ENCODE peak calls at places on chromosomes 1 and 21, in nine cellular contexts. U, N, O, X, P, H, K, E and Z are unnamed samples.

GRCh38 chr1:89130716-89131115 is 4.8 kb upstream of the GBP2 start:
- DNase-seq in U (no peak), O (no peak), N (no peak), X (no peak), H (no peak), P (no peak), E (no peak), K (no peak), Z (no peak)

GRCh38 chr1:43271186-43272118 is 1.7 kb downstream of the TMEM125 start:
- DNase-seq in O (no peak), K (peak), X (peak), P (peak), U (no peak), H (no peak), E (no peak), N (no peak), Z (no peak)

GRCh38 chr1:236759252-236759859 is 35.7 kb upstream of the MTR start:
- DNase-seq in E (peak), X (peak), P (no peak), H (no peak), O (peak), K (no peak), N (peak), U (no peak), Z (peak)

GRCh38 chr1:175893192-175893591 is 149.8 kb upstream of the TNR start:
- DNase-seq in H (no peak), O (no peak), K (no peak), U (no peak), N (no peak), X (no peak), P (no peak), E (no peak), Z (no peak)

GRCh38 chr1:198605880-198606458 is 32.9 kb upstream of the PTPRC start:
- DNase-seq in X (no peak), H (no peak), O (no peak), N (no peak), E (no peak), U (no peak), P (no peak), K (peak), Z (no peak)

GRCh38 chr1:47432071-47433036 is 5.5 kb upstream of the FOXD2 start:
- DNase-seq in U (peak), H (no peak), N (peak), X (peak), O (peak), K (peak), P (peak), E (no peak), Z (peak)

GRCh38 chr1:223718850-223719249 is 6.5 kb downstream of the CAPN2 start:
- DNase-seq in K (no peak), E (no peak), U (no peak), X (no peak), P (no peak), N (peak), H (no peak), O (no peak), Z (no peak)

GRCh38 chr21:29257701-29258100 is 41.0 kb upstream of the BACH1 start:
- DNase-seq in P (no peak), H (no peak), K (no peak), X (no peak), N (no peak), O (no peak), E (no peak), U (no peak), Z (peak)

GRCh38 chr1:31368611-31369107 is 4.2 kb downstream of the FABP3 start:
- DNase-seq in X (no peak), U (no peak), H (no peak), P (no peak), E (no peak), K (no peak), O (no peak), N (no peak), Z (no peak)

GRCh38 chr1:26787381-26787705 is 407 bp upstream of the PIGV start:
- DNase-seq in P (no peak), U (no peak), O (no peak), X (peak), E (no peak), N (no peak), H (no peak), K (peak), Z (no peak)

GRCh38 chr1:1118011-1118892 is 2.4 kb upstream of the C1orf159 start:
- DNase-seq in E (no peak), H (no peak), U (no peak), N (no peak), K (no peak), O (no peak), X (no peak), P (peak), Z (no peak)

GRCh38 chr1:154611150-154611865 is 3.3 kb upstream of the ADAR start:
- DNase-seq in P (no peak), H (no peak), E (no peak), K (no peak), N (no peak), U (no peak), O (no peak), X (no peak), Z (no peak)

DNA sequence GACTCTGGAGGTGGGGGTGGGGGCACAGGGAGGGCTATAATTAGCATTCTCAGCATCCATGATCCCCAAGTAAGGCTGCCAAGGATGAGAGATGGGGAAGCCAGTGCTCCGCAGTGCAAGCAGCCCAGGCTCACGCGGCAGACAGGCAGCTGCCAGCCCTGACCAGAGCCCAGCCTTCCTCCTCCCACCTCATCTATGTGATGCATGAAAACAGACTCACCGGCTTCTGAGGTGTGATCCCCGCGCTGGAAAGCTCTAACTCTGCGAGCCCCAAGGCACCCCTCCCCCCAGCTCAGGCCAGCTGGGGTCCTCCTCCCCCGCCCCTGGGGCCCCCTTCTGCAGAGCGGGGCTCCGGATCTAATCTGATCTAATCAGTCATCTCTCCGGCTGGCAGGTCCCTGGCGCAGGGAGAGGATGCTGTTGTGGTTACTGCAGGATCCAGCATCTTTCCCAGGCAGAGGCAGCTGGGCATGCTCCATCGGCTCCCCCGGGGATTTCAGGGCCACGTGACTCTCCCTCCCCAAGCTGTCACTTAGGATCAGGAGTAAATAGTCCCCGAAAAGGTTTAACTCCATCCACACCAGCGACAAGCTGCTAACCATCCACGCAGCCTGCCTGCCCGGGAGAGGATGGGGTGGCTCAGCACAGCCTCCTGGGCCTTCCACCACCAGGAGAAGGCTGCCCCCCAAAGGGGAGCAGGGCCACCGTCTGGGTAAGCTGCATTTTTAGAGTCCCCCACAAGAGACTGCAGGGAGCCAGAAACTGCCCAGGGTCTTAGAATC is at the start of gene PLEKHA6:
- DNase-seq in P (no peak), U (no peak), E (no peak), N (no peak), K (no peak), O (no peak), H (no peak), X (no peak), Z (peak)
- TF ChIP-seq CTCF in P (no peak), U (no peak), E (no peak), N (peak), K (no peak), O (peak), H (no peak), X (no peak), Z (peak)

GRCh38 chr1:40413527-40414252 is 36.6 kb upstream of the ZFP69B start:
- DNase-seq in H (no peak), U (no peak), O (no peak), E (no peak), P (no peak), N (no peak), K (no peak), X (no peak), Z (no peak)
- TF ChIP-seq CTCF in H (no peak), U (no peak), O (no peak), E (no peak), P (no peak), N (no peak), K (no peak), X (no peak), Z (no peak)

DNA sequence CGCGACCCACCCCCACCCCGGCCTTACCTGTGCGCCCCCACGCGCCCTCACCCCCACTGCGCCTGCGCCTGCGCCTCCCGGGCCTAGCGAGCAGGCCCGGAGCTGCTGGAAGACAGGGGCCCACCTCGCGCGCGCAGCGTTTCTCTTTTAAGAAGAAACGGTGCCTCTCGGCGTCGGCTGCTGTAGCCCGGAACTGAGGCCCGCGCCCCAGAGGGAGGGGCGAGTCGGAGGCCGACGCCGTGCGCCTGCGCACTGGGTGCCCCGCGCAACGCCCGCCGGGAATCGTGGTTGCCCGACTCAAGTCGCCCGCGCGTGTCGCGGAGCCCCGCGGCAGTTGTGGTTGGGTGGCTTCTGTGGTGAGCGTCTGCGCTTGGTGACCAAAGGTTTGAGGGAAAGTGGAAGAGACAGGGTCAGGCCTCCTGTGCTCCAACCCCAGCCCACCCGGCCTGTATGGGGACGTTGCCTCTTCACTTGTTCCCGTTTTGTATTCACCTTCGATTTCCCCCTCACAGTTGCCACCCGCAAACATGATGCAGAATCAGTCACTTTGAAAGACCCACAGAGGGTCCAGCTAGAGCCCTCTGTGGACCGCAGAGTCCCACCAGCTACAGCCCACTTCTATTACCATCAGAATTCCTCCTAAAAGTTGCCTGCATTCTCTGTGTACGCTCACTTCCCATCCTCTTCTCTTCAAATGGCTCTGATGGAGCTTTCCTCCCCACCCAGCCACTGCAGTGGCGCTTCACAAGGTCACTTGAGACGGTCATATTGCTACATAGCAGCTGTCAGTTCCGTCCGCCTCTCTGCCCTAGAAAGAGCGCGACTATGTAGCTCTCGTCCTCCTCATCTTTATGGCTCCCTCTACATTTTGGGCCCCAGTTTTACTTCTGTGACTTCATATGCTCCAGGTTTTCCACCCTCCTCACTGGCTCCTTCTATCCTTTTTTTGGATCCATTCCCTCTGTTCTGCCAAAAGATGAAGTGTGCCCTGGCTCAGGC is at the start of gene ZNF692:
- DNase-seq in H (peak), X (peak), E (peak), K (peak), U (peak), N (peak), O (peak), P (peak), Z (peak)
- TF ChIP-seq CTCF in H (no peak), X (no peak), E (no peak), K (no peak), U (no peak), N (no peak), O (peak), P (no peak), Z (no peak)

DNA sequence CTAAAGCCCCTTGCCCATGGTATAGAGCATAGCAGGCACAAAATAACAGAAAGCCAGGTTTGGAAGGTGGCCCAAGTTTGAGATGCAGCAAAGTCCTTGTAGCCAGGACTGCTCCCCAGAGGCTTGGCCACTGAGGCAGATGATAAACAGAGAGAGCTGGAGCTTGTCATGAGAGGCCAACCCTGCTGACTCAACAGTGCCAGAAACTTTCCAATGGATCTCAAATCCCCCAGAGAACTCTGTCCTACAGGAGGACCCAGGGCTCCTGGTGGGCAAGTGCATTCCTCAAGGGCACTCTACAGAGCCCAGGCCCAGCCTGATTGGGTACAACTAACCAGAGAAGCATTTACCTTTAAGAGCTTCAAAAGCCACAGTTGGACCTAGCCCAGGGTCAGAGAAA is 280.7 kb downstream of the KCNH1 start:
- DNase-seq in O (no peak), E (no peak), X (no peak), P (no peak), H (no peak), K (no peak), U (no peak), N (no peak), Z (no peak)
- TF ChIP-seq CTCF in O (no peak), E (no peak), X (no peak), P (no peak), H (no peak), K (no peak), U (no peak), N (no peak), Z (no peak)

DNA sequence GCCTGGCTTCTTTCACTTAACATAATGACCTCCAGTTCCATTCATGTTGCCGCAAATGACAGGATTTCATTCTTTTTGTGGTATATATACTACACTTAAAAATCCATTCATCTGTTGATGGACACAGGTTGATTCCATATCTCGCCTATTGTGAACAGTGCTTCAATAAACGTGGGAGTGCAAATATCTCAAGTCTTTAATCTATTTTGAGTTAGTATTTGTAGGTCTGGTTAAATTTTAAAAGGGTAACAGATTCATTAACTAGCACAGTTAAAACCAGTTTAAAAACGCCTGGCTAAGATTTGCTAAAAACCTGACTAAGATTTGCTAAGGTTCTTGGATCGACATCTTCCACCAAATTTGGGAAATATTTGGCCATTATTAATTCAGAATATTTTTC is 45.7 kb downstream of the CRB1 start:
- DNase-seq in U (no peak), X (no peak), P (no peak), N (no peak), E (no peak), K (no peak), O (no peak), H (no peak), Z (no peak)
- TF ChIP-seq CTCF in U (no peak), X (no peak), P (no peak), N (no peak), E (no peak), K (no peak), O (no peak), H (no peak), Z (no peak)

GRCh38 chr1:110960777-110961420 is 2.8 kb downstream of the LRIF1 start:
- DNase-seq in E (no peak), U (no peak), N (no peak), O (no peak), H (no peak), X (no peak), P (no peak), K (no peak), Z (no peak)

GRCh38 chr1:110962892-110963665 is 643 bp downstream of the LRIF1 start:
- DNase-seq in X (peak), K (peak), H (no peak), U (peak), P (peak), O (peak), N (peak), E (peak), Z (no peak)

GRCh38 chr1:110964400-110964903 is 730 bp upstream of the LRIF1 start:
- DNase-seq in H (no peak), K (no peak), U (no peak), P (no peak), N (no peak), X (no peak), E (no peak), O (no peak), Z (no peak)

GRCh38 chr1:110961902-110962301 is 1.8 kb downstream of the LRIF1 start:
- DNase-seq in K (no peak), X (no peak), N (no peak), E (no peak), U (no peak), H (no peak), O (no peak), P (no peak), Z (no peak)

DNA sequence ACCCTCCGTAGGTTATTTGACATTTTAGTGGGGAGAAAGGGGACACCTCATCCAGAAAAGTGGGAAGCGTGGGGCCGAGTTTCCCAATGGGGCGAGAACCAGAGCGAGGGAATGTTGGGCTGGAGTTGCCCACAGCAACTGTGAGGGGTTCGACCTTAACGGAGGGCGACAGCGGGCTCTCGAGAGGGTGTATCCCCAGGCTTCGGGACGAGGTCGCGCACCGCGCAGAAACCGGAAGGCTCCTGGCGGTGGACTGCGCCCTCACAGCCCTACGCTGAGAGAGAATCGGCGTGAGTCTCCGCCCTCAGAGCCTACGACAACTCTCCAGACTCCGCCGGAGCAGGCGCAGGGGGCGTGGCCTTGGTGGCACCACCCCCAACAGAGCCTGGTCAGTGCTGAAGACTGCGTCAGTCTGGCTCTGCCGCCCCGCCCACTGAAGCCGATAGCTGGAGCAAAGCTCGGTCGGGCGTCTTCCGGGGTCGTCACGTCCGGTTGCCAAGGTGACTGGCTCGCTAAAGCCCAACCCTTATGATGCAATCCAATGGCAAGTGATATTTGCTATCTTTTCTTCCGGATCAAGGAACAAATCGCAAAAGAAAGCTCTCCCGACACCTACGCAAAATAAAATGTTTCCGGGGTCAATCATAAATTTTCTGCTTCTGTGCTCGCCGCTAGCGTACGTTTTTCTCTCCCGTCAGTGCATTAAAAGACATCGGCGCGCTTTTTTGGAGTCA is at the start of gene LRIF1:
- DNase-seq in N (peak), E (peak), H (peak), O (peak), U (peak), P (peak), K (peak), X (peak), Z (peak)
- TF ChIP-seq CTCF in N (no peak), E (no peak), H (no peak), O (peak), U (no peak), P (peak), K (no peak), X (peak), Z (no peak)

DNA sequence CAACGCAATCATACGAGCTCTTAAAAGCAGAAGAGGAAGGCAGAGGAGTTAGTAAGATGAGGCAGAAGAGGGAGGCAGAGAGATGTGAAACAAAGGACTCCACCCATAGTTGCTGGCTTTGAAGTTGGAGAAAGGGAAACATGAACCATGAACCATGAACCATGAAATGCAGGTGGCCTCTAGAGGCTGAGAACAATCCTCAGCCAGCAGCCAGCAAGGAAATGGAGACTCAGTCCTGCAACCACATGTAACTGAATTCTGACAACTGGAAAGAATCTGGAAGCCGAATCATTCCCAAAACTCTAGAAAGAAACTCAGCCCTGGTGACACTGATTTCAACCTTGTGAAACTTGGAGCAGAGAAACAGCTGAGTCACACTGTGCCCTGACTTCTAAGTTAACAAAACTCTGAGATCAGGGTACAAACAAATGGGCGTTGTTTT is 10.1 kb downstream of the DIPK1A start:
- DNase-seq in P (no peak), N (peak), U (peak), O (no peak), K (no peak), X (no peak), E (no peak), H (no peak), Z (peak)
- TF ChIP-seq CTCF in P (no peak), N (no peak), U (no peak), O (no peak), K (no peak), X (peak), E (no peak), H (no peak), Z (no peak)

GRCh38 chr1:233791372-233791703 is 113.1 kb upstream of the SLC35F3 start:
- DNase-seq in X (no peak), O (no peak), N (no peak), H (no peak), K (no peak), U (no peak), P (no peak), E (no peak), Z (no peak)
- TF ChIP-seq CTCF in X (no peak), O (no peak), N (no peak), H (peak), K (peak), U (no peak), P (peak), E (no peak), Z (no peak)